ENCODE peak calls at places on chromosomes 5 and 9, in six cellular contexts. B is adipocyte, D is SW 1271, R is Peyer's patch, W is NB4, L is amygdala. U is an unnamed sample.

GRCh38 chr9:95696701-95697100 is 178.8 kb upstream of the ERCC6L2 start:
- DNase-seq in W (no peak), D (no peak), R (no peak), B (no peak), L (no peak), U (no peak)

GRCh38 chr9:111740739-111741138 is 54.0 kb downstream of the SHOC1 start:
- DNase-seq in B (no peak), R (no peak), D (no peak), L (no peak), W (no peak), U (no peak)

GRCh38 chr9:123542435-123543225 is 186.6 kb downstream of the CRB2 start:
- DNase-seq in D (no peak), B (no peak), W (no peak), R (peak), L (no peak), U (no peak)

GRCh38 chr5:39475055-39475454 is 50.3 kb upstream of the DAB2 start:
- DNase-seq in B (no peak), L (no peak), D (no peak), W (no peak), R (no peak), U (no peak)

GRCh38 chr5:141908796-141909195 is 14.9 kb upstream of the DELE1 start:
- DNase-seq in D (no peak), B (no peak), W (no peak), L (no peak), R (no peak), U (no peak)

GRCh38 chr5:179900206-179900605 is 7.5 kb downstream of the TBC1D9B start:
- DNase-seq in W (no peak), R (no peak), B (no peak), D (no peak), L (no peak), U (no peak)

GRCh38 chr9:91486699-91487497 is 63.3 kb upstream of the NFIL3 start:
- DNase-seq in W (peak), L (no peak), B (peak), R (no peak), D (no peak), U (no peak)

GRCh38 chr9:86801246-86801645 is 146.1 kb downstream of the GAS1 start:
- DNase-seq in B (peak), D (no peak), W (no peak), L (no peak), R (no peak), U (no peak)

GRCh38 chr5:34017254-34017653 is 9.4 kb upstream of the AMACR start:
- DNase-seq in B (no peak), L (no peak), W (no peak), R (no peak), D (no peak), U (no peak)

GRCh38 chr9:107667269-107667681 is 177.7 kb upstream of the KLF4 start:
- DNase-seq in D (no peak), L (no peak), R (no peak), W (no peak), B (no peak), U (no peak)

GRCh38 chr5:35813456-35813855 is 43.2 kb upstream of the IL7R start:
- DNase-seq in R (no peak), D (no peak), L (no peak), B (no peak), W (no peak), U (no peak)

GRCh38 chr9:85876628-85877027 is 64.3 kb upstream of the NAA35 start:
- DNase-seq in D (no peak), W (no peak), B (no peak), R (no peak), L (no peak), U (no peak)

U was measured in NCI-H460.